ENCODE peak calls at places on chromosomes 1 and 21, in ten cellular contexts. One of them, this sample, is unnamed.
A peak's percentile ranks its signal among the peaks of the same experiment; 100 is the strongest.

GRCh38 chr1:168921514-168922106 is 184.9 kb upstream of the ATP1B1 start:
- DNase-seq in body of pancreas: no peak
- DNase-seq in ovary: no peak
- DNase-seq in GM23338: no peak
- DNase-seq in CD8-positive, alpha-beta T cell: no peak
- DNase-seq in lower lobe of right lung: no peak
- DNase-seq in adrenal gland: no peak
- DNase-seq in RWPE2: no peak
- DNase-seq in caudate nucleus: no peak
- DNase-seq in GM23248: no peak
- DNase-seq in this sample: no peak

GRCh38 chr21:37139902-37140301 is 66.8 kb downstream of the TTC3 start:
- DNase-seq in body of pancreas: no peak
- DNase-seq in ovary: no peak
- DNase-seq in GM23338: peak; percentile 30
- DNase-seq in CD8-positive, alpha-beta T cell: no peak
- DNase-seq in lower lobe of right lung: no peak
- DNase-seq in adrenal gland: no peak
- DNase-seq in RWPE2: no peak
- DNase-seq in caudate nucleus: no peak
- DNase-seq in GM23248: peak; percentile 36
- DNase-seq in this sample: no peak

GRCh38 chr1:108063703-108064102 is 98.7 kb upstream of the VAV3 start:
- DNase-seq in body of pancreas: no peak
- DNase-seq in ovary: no peak
- DNase-seq in GM23338: no peak
- DNase-seq in CD8-positive, alpha-beta T cell: no peak
- DNase-seq in lower lobe of right lung: no peak
- DNase-seq in adrenal gland: no peak
- DNase-seq in RWPE2: no peak
- DNase-seq in caudate nucleus: no peak
- DNase-seq in GM23248: no peak
- DNase-seq in this sample: no peak

GRCh38 chr1:231219422-231220401 is 21.3 kb upstream of the GNPAT start:
- DNase-seq in body of pancreas: no peak
- DNase-seq in ovary: no peak
- DNase-seq in GM23338: no peak
- DNase-seq in CD8-positive, alpha-beta T cell: no peak
- DNase-seq in lower lobe of right lung: no peak
- DNase-seq in adrenal gland: no peak
- DNase-seq in RWPE2: no peak
- DNase-seq in caudate nucleus: no peak
- DNase-seq in GM23248: peak; percentile 12
- DNase-seq in this sample: no peak

GRCh38 chr1:200724064-200724463 is 14.6 kb upstream of the CAMSAP2 start:
- DNase-seq in body of pancreas: no peak
- DNase-seq in ovary: no peak
- DNase-seq in GM23338: no peak
- DNase-seq in CD8-positive, alpha-beta T cell: no peak
- DNase-seq in lower lobe of right lung: no peak
- DNase-seq in adrenal gland: no peak
- DNase-seq in RWPE2: no peak
- DNase-seq in caudate nucleus: no peak
- DNase-seq in GM23248: peak; percentile 42
- DNase-seq in this sample: no peak

GRCh38 chr1:8165595-8166360 is 139.7 kb upstream of the ERRFI1 start:
- DNase-seq in body of pancreas: no peak
- DNase-seq in ovary: no peak
- DNase-seq in GM23338: peak; percentile 66
- DNase-seq in CD8-positive, alpha-beta T cell: no peak
- DNase-seq in lower lobe of right lung: peak; percentile 1
- DNase-seq in adrenal gland: no peak
- DNase-seq in RWPE2: no peak
- DNase-seq in caudate nucleus: no peak
- DNase-seq in GM23248: no peak
- DNase-seq in this sample: no peak

GRCh38 chr1:96313216-96313615 is 408.4 kb upstream of the PTBP2 start:
- DNase-seq in body of pancreas: no peak
- DNase-seq in ovary: no peak
- DNase-seq in GM23338: no peak
- DNase-seq in CD8-positive, alpha-beta T cell: no peak
- DNase-seq in lower lobe of right lung: no peak
- DNase-seq in adrenal gland: no peak
- DNase-seq in RWPE2: no peak
- DNase-seq in caudate nucleus: no peak
- DNase-seq in GM23248: peak; percentile 77
- DNase-seq in this sample: no peak

GRCh38 chr1:209839875-209840491 is 12.2 kb downstream of the UTP25 start:
- DNase-seq in body of pancreas: no peak
- DNase-seq in ovary: no peak
- DNase-seq in GM23338: no peak
- DNase-seq in CD8-positive, alpha-beta T cell: no peak
- DNase-seq in lower lobe of right lung: no peak
- DNase-seq in adrenal gland: peak; percentile 66
- DNase-seq in RWPE2: no peak
- DNase-seq in caudate nucleus: no peak
- DNase-seq in GM23248: peak; percentile 94
- DNase-seq in this sample: no peak

GRCh38 chr1:167447521-167448136 is 70.7 kb downstream of the CD247 start:
- DNase-seq in body of pancreas: peak; percentile 55
- DNase-seq in ovary: no peak
- DNase-seq in GM23338: peak; percentile 28
- DNase-seq in CD8-positive, alpha-beta T cell: peak; percentile 78
- DNase-seq in lower lobe of right lung: peak; percentile 66
- DNase-seq in adrenal gland: no peak
- DNase-seq in RWPE2: peak; percentile 11
- DNase-seq in caudate nucleus: no peak
- DNase-seq in GM23248: no peak
- DNase-seq in this sample: no peak

GRCh38 chr1:214116258-214116657 is 128.5 kb downstream of the PROX1 start:
- DNase-seq in body of pancreas: no peak
- DNase-seq in ovary: no peak
- DNase-seq in GM23338: no peak
- DNase-seq in CD8-positive, alpha-beta T cell: no peak
- DNase-seq in lower lobe of right lung: no peak
- DNase-seq in adrenal gland: peak; percentile 32
- DNase-seq in RWPE2: no peak
- DNase-seq in caudate nucleus: no peak
- DNase-seq in GM23248: no peak
- DNase-seq in this sample: no peak

GRCh38 chr21:26934383-26934782 is 32.5 kb downstream of the ADAMTS5 start:
- DNase-seq in body of pancreas: no peak
- DNase-seq in ovary: no peak
- DNase-seq in GM23338: no peak
- DNase-seq in CD8-positive, alpha-beta T cell: no peak
- DNase-seq in lower lobe of right lung: no peak
- DNase-seq in adrenal gland: no peak
- DNase-seq in RWPE2: no peak
- DNase-seq in caudate nucleus: no peak
- DNase-seq in GM23248: no peak
- DNase-seq in this sample: no peak

GRCh38 chr1:3320246-3321152 is 134.0 kb upstream of the ARHGEF16 start:
- DNase-seq in body of pancreas: peak; percentile 90
- DNase-seq in ovary: no peak
- DNase-seq in GM23338: no peak
- DNase-seq in CD8-positive, alpha-beta T cell: no peak
- DNase-seq in lower lobe of right lung: peak; percentile 59
- DNase-seq in adrenal gland: no peak
- DNase-seq in RWPE2: no peak
- DNase-seq in caudate nucleus: no peak
- DNase-seq in GM23248: peak; percentile 43
- DNase-seq in this sample: no peak

GRCh38 chr1:41646186-41646585 is 161.7 kb upstream of the EDN2 start:
- DNase-seq in body of pancreas: no peak
- DNase-seq in ovary: no peak
- DNase-seq in GM23338: no peak
- DNase-seq in CD8-positive, alpha-beta T cell: no peak
- DNase-seq in lower lobe of right lung: no peak
- DNase-seq in adrenal gland: no peak
- DNase-seq in RWPE2: no peak
- DNase-seq in caudate nucleus: no peak
- DNase-seq in GM23248: no peak
- DNase-seq in this sample: no peak

GRCh38 chr1:64147759-64148158 is 55.7 kb upstream of the UBE2U start:
- DNase-seq in body of pancreas: no peak
- DNase-seq in ovary: no peak
- DNase-seq in GM23338: no peak
- DNase-seq in CD8-positive, alpha-beta T cell: no peak
- DNase-seq in lower lobe of right lung: no peak
- DNase-seq in adrenal gland: no peak
- DNase-seq in RWPE2: no peak
- DNase-seq in caudate nucleus: no peak
- DNase-seq in GM23248: no peak
- DNase-seq in this sample: no peak

GRCh38 chr1:54132485-54132884 is 20.3 kb downstream of the CDCP2 start:
- DNase-seq in body of pancreas: no peak
- DNase-seq in ovary: no peak
- DNase-seq in GM23338: no peak
- DNase-seq in CD8-positive, alpha-beta T cell: no peak
- DNase-seq in lower lobe of right lung: no peak
- DNase-seq in adrenal gland: no peak
- DNase-seq in RWPE2: no peak
- DNase-seq in caudate nucleus: no peak
- DNase-seq in GM23248: peak; percentile 39
- DNase-seq in this sample: no peak

GRCh38 chr1:20095564-20096434 is 23.5 kb downstream of the PLA2G2D start:
- DNase-seq in body of pancreas: no peak
- DNase-seq in ovary: no peak
- DNase-seq in GM23338: no peak
- DNase-seq in CD8-positive, alpha-beta T cell: no peak
- DNase-seq in lower lobe of right lung: no peak
- DNase-seq in adrenal gland: no peak
- DNase-seq in RWPE2: no peak
- DNase-seq in caudate nucleus: no peak
- DNase-seq in GM23248: no peak
- DNase-seq in this sample: no peak

DNA sequence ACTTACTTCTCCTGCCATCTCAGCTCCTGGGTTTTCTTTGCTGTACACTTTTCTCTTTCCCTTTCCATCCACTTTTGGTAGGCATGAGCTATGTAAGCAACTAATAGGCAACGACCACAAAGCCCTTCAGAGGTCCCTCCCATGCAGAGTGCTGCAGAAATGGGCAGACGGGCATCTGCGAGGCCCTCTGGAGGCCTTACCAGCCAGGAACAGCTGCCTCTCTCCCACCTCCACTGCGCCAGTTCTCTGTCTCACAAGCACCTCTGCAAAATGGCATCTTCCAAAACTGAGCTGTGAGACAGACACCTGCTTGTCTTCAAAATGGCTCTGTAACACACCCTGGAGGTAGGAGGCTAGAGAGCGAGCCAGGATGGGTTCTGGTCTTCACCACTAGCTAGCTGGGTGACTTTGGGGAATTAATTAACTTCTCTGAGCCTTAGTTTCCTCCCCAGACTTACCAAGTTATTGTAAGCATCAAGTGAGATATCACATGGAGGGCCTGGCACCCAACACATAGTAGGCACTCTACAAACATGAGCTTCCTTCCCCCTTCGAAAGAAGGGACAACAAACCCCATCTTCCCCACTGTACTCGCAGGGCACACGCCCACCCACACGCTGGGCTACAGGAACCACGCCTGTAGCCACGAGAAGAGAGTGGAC is 62.0 kb downstream of the BCAR3 start:
- DNase-seq in body of pancreas: no peak
- DNase-seq in ovary: no peak
- DNase-seq in GM23338: no peak
- DNase-seq in CD8-positive, alpha-beta T cell: no peak
- DNase-seq in lower lobe of right lung: no peak
- DNase-seq in adrenal gland: no peak
- DNase-seq in RWPE2: no peak
- DNase-seq in caudate nucleus: no peak
- DNase-seq in GM23248: no peak
- DNase-seq in this sample: no peak
- H3K27ac ChIP-seq in body of pancreas: no peak overlapping the region
- H3K27ac ChIP-seq in ovary: no peak overlapping the region
- H3K27ac ChIP-seq in GM23338: no peak overlapping the region
- H3K27ac ChIP-seq in CD8-positive, alpha-beta T cell: no peak overlapping the region
- H3K27ac ChIP-seq in lower lobe of right lung: no peak overlapping the region
- H3K27ac ChIP-seq in adrenal gland: no peak overlapping the region
- H3K27ac ChIP-seq in RWPE2: peak overlapping the region; percentile 96
- H3K27ac ChIP-seq in caudate nucleus: no peak overlapping the region
- H3K27ac ChIP-seq in GM23248: peak overlapping the region; percentile 13
- H3K27ac ChIP-seq in this sample: no peak overlapping the region

GRCh38 chr21:44993321-44994015 is 53.6 kb downstream of the SLX9 start:
- DNase-seq in body of pancreas: no peak
- DNase-seq in ovary: no peak
- DNase-seq in GM23338: no peak
- DNase-seq in CD8-positive, alpha-beta T cell: no peak
- DNase-seq in lower lobe of right lung: peak; percentile 40
- DNase-seq in adrenal gland: no peak
- DNase-seq in RWPE2: peak; percentile 59
- DNase-seq in caudate nucleus: no peak
- DNase-seq in GM23248: no peak
- DNase-seq in this sample: no peak
- H3K27ac ChIP-seq in body of pancreas: no peak overlapping the region
- H3K27ac ChIP-seq in ovary: no peak overlapping the region
- H3K27ac ChIP-seq in GM23338: no peak overlapping the region
- H3K27ac ChIP-seq in CD8-positive, alpha-beta T cell: no peak overlapping the region
- H3K27ac ChIP-seq in lower lobe of right lung: peak overlapping the region; percentile 36
- H3K27ac ChIP-seq in adrenal gland: no peak overlapping the region
- H3K27ac ChIP-seq in RWPE2: no peak overlapping the region
- H3K27ac ChIP-seq in caudate nucleus: no peak overlapping the region
- H3K27ac ChIP-seq in GM23248: no peak overlapping the region
- H3K27ac ChIP-seq in this sample: no peak overlapping the region

GRCh38 chr1:51321924-51322280 is 8.5 kb downstream of the TTC39A start:
- DNase-seq in body of pancreas: no peak
- DNase-seq in ovary: no peak
- DNase-seq in GM23338: no peak
- DNase-seq in CD8-positive, alpha-beta T cell: no peak
- DNase-seq in lower lobe of right lung: no peak
- DNase-seq in adrenal gland: no peak
- DNase-seq in RWPE2: peak; percentile 36
- DNase-seq in caudate nucleus: no peak
- DNase-seq in GM23248: no peak
- DNase-seq in this sample: no peak
- H3K27ac ChIP-seq in body of pancreas: no peak overlapping the region
- H3K27ac ChIP-seq in ovary: no peak overlapping the region
- H3K27ac ChIP-seq in GM23338: no peak overlapping the region
- H3K27ac ChIP-seq in CD8-positive, alpha-beta T cell: no peak overlapping the region
- H3K27ac ChIP-seq in lower lobe of right lung: no peak overlapping the region
- H3K27ac ChIP-seq in adrenal gland: no peak overlapping the region
- H3K27ac ChIP-seq in RWPE2: no peak overlapping the region
- H3K27ac ChIP-seq in caudate nucleus: no peak overlapping the region
- H3K27ac ChIP-seq in GM23248: no peak overlapping the region
- H3K27ac ChIP-seq in this sample: no peak overlapping the region

DNA sequence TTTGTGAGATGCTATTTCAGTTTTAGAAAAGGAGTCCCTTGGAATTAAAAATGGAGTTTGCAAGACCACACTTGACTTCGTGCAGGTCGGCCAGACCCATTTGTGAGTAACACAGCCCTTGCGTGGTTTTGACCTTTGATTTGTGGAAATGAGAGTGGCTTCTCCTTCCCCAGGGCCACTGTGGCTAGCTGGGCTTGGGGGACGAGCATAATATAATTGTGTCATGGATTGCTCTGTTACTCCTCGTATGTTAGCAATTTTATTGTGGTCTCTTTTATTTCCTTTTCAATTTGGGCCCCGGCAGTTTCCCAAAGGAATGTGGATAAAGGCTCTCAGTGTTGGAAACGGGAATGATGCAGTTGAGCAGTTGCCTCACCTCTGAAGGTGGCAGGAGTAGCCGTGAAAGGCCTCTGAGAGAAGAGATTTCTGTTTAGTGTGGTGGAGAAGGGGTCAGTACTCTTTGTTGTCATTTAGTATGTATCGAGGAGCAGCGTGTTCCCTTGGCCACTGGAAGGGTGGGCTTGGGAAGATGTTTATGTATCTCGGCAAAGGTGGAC is 194.6 kb downstream of the PBX1 start:
- DNase-seq in body of pancreas: no peak
- DNase-seq in ovary: no peak
- DNase-seq in GM23338: no peak
- DNase-seq in CD8-positive, alpha-beta T cell: no peak
- DNase-seq in lower lobe of right lung: no peak
- DNase-seq in adrenal gland: no peak
- DNase-seq in RWPE2: no peak
- DNase-seq in caudate nucleus: no peak
- DNase-seq in GM23248: peak; percentile 51
- DNase-seq in this sample: no peak
- H3K27ac ChIP-seq in body of pancreas: peak overlapping the region; percentile 88
- H3K27ac ChIP-seq in ovary: peak overlapping the region; percentile 72
- H3K27ac ChIP-seq in GM23338: no peak overlapping the region
- H3K27ac ChIP-seq in CD8-positive, alpha-beta T cell: no peak overlapping the region
- H3K27ac ChIP-seq in lower lobe of right lung: peak overlapping the region; percentile 59
- H3K27ac ChIP-seq in adrenal gland: peak overlapping the region; percentile 89
- H3K27ac ChIP-seq in RWPE2: no peak overlapping the region
- H3K27ac ChIP-seq in caudate nucleus: peak overlapping the region; percentile 18
- H3K27ac ChIP-seq in GM23248: peak overlapping the region; percentile 58
- H3K27ac ChIP-seq in this sample: no peak overlapping the region

This sample was measured in substantia nigra.